ENCODE peak calls at places on chromosomes 4 and X, in four cellular contexts. One of them, this sample, is unnamed.

GRCh38 chr4:159177265-159178146 is 74.6 kb downstream of the RAPGEF2 start:
- DNase-seq in HepG2: no peak
- DNase-seq in K562: no peak
- DNase-seq in HCT116: no peak
- DNase-seq in this sample: no peak

GRCh38 chrX:12383196-12383595 is 244.9 kb downstream of the FRMPD4 start:
- DNase-seq in HepG2: no peak
- DNase-seq in K562: peak; percentile 27
- DNase-seq in HCT116: no peak
- DNase-seq in this sample: no peak

GRCh38 chr4:41935652-41936021 is 408 bp downstream of the TMEM33 start:
- DNase-seq in HepG2: peak; percentile 63
- DNase-seq in K562: peak; percentile 33
- DNase-seq in HCT116: peak; percentile 4
- DNase-seq in this sample: no peak

GRCh38 chr4:2354127-2354526 is 64.3 kb downstream of the ZFYVE28 start:
- DNase-seq in HepG2: no peak
- DNase-seq in K562: peak; percentile 46
- DNase-seq in HCT116: no peak
- DNase-seq in this sample: no peak

GRCh38 chr4:156962069-156962377 is 9.6 kb downstream of the PDGFC start:
- DNase-seq in HepG2: no peak
- DNase-seq in K562: no peak
- DNase-seq in HCT116: no peak
- DNase-seq in this sample: no peak

GRCh38 chr4:185513489-185514181 is 21.7 kb downstream of the PDLIM3 start:
- DNase-seq in HepG2: peak; percentile 73
- DNase-seq in K562: no peak
- DNase-seq in HCT116: no peak
- DNase-seq in this sample: no peak

GRCh38 chr4:22515145-22515887 is 550 bp downstream of the ADGRA3 start:
- DNase-seq in HepG2: peak; percentile 86
- DNase-seq in K562: peak; percentile 18
- DNase-seq in HCT116: no peak
- DNase-seq in this sample: no peak

GRCh38 chr4:148061139-148061476 is 329.2 kb downstream of the ARHGAP10 start:
- DNase-seq in HepG2: no peak
- DNase-seq in K562: no peak
- DNase-seq in HCT116: no peak
- DNase-seq in this sample: no peak

GRCh38 chr4:186500721-186501304 is 54.6 kb downstream of the MTNR1A start:
- DNase-seq in HepG2: no peak
- DNase-seq in K562: peak; percentile 82
- DNase-seq in HCT116: no peak
- DNase-seq in this sample: no peak

GRCh38 chrX:46636223-46636622 is 62.7 kb downstream of the CHST7 start:
- DNase-seq in HepG2: no peak
- DNase-seq in K562: no peak
- DNase-seq in HCT116: no peak
- DNase-seq in this sample: no peak

GRCh38 chr4:40515037-40515397 is 114.6 kb downstream of the RBM47 start:
- DNase-seq in HepG2: no peak
- DNase-seq in K562: no peak
- DNase-seq in HCT116: no peak
- DNase-seq in this sample: no peak

GRCh38 chrX:149124526-149125108 is 380.5 kb downstream of the IDS start:
- DNase-seq in HepG2: no peak
- DNase-seq in K562: no peak
- DNase-seq in HCT116: no peak
- DNase-seq in this sample: no peak

GRCh38 chrX:45849261-45849660 is 648.6 kb upstream of the DIPK2B start:
- DNase-seq in HepG2: peak; percentile 61
- DNase-seq in K562: peak; percentile 7
- DNase-seq in HCT116: peak; percentile 57
- DNase-seq in this sample: no peak

GRCh38 chrX:56764153-56764974 is 35.3 kb downstream of the NBDY start:
- DNase-seq in HepG2: peak; percentile 48
- DNase-seq in K562: peak; percentile 39
- DNase-seq in HCT116: peak; percentile 19
- DNase-seq in this sample: peak; percentile 45

GRCh38 chr4:25410820-25411529 is 33.9 kb downstream of the ANAPC4 start:
- DNase-seq in HepG2: no peak
- DNase-seq in K562: no peak
- DNase-seq in HCT116: no peak
- DNase-seq in this sample: no peak

GRCh38 chr4:25417014-25417413 is 40.0 kb downstream of the ANAPC4 start:
- DNase-seq in HepG2: no peak
- DNase-seq in K562: no peak
- DNase-seq in HCT116: no peak
- DNase-seq in this sample: no peak

DNA sequence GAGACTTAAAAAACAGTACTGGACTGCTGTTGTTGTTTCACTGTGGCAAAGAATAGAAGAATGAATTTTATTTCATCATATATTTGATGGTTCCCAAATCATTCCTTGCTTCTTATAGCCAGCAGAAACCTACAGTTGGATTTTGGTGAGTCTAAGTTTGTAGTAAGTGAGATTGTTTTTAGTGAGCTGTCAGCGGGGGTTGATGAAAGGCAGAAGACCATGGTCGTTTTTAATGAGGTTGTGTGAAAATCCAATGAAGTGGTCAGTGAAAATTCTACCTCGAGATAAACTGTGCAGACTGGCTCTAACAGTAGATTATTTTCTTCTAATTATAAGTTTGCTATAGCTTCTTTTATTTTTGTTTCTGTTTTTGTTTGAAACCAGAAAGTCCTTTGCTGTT is 36.2 kb downstream of the ANAPC4 start:
- DNase-seq in HepG2: no peak
- DNase-seq in K562: no peak
- DNase-seq in HCT116: no peak
- DNase-seq in this sample: no peak
- H3K36me3 ChIP-seq in HepG2: peaks cover 10% of the 10 kb centered on the region
- H3K36me3 ChIP-seq in K562: peaks cover 96% of the 10 kb centered on the region
- H3K36me3 ChIP-seq in HCT116: peaks cover 35% of the 10 kb centered on the region
- H3K36me3 ChIP-seq in this sample: peaks cover 13% of the 10 kb centered on the region

DNA sequence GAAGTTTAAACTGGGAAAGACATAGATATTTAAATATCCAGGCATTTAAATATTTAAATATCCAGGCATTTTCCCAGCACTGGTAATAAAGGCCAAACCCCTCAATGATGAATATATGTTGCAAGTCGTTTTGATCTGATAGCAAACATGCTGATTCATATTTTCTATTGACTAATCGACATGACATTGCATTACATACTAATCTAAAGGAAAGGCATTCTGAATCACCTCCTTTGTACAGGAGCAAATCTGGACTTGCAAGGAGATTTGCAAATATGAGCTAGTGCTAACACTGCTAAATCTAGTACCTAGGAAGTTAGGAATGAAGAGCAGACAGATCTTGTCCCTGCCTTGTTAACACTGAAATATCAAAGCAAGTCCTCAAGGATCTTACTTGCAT is 207.3 kb downstream of the SLC7A11 start:
- DNase-seq in HepG2: no peak
- DNase-seq in K562: no peak
- DNase-seq in HCT116: no peak
- DNase-seq in this sample: no peak
- TF ChIP-seq TCF7L2 in HepG2: no peak
- TF ChIP-seq TCF7L2 in K562: no peak
- TF ChIP-seq TCF7L2 in HCT116: no peak
- TF ChIP-seq TCF7L2 in this sample: no peak

DNA sequence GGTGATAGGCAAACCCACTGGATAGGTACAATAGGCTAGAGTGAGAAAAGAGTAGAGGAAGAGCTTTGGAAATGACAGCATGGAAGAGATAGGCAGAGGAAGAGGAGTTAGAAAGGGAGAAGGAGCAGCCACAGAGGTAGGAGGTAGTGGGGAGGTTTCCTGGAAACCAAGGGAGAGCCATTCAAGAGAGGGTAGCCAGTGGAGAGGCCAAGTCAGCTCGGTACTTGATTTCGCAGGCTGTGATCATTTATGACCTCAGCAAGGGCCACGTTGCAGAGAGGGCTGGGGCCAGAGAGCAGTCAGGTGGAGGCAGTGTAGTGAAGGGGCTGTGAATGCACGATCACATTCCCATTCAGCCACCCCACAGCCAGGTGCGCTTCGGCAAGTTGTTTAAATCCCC is 76.0 kb downstream of the TMEM131L start:
- DNase-seq in HepG2: no peak
- DNase-seq in K562: no peak
- DNase-seq in HCT116: no peak
- DNase-seq in this sample: no peak
- H3K4me1 ChIP-seq in HepG2: no peaks in the 10 kb centered on the region
- H3K4me1 ChIP-seq in K562: no peaks in the 10 kb centered on the region
- H3K4me1 ChIP-seq in HCT116: no peaks in the 10 kb centered on the region
- H3K4me1 ChIP-seq in this sample: no peaks in the 10 kb centered on the region

GRCh38 chr4:78320353-78320935 is 231.1 kb upstream of the ANXA3 start:
- DNase-seq in HepG2: peak; percentile 18
- DNase-seq in K562: no peak
- DNase-seq in HCT116: no peak
- DNase-seq in this sample: no peak
- H3K36me3 ChIP-seq in HepG2: peaks cover 23% of the 10 kb centered on the region
- H3K36me3 ChIP-seq in K562: no peaks in the 10 kb centered on the region
- H3K36me3 ChIP-seq in HCT116: no peaks in the 10 kb centered on the region
- H3K36me3 ChIP-seq in this sample: no peaks in the 10 kb centered on the region

This sample was measured in Panc1.